ENCODE peak calls at places on chromosomes 6 and 20, in six cellular contexts. F is astrocyte of the hippocampus, I is A549, O is MM.1S, G is cardiac fibroblast, P is GOT3. L is an unnamed sample.
A peak's percentile ranks its signal among the peaks of the same experiment; 100 is the strongest.

GRCh38 chr6:166765234-166765541 is 138.1 kb upstream of the RPS6KA2 start:
- DNase-seq in F (no peak), I (no peak), O (no peak), G (no peak), P (no peak), L (no peak)

GRCh38 chr6:111573892-111574800 is 31.5 kb downstream of the TRAF3IP2 start:
- DNase-seq in F (peak; percentile 87), I (peak; percentile 17), O (no peak), G (peak; percentile 93), P (no peak), L (peak; percentile 51)

GRCh38 chr6:20814494-20814893 is 280.2 kb downstream of the CDKAL1 start:
- DNase-seq in F (no peak), I (no peak), O (no peak), G (peak; percentile 29), P (no peak), L (no peak)

GRCh38 chr6:83708970-83709747 is at the start of gene SNAP91:
- DNase-seq in F (peak; percentile 65), I (peak; percentile 12), O (peak; percentile 47), G (peak; percentile 12), P (no peak), L (no peak)

GRCh38 chr6:164303092-164304007 is 888.8 kb downstream of the QKI start:
- DNase-seq in F (no peak), I (no peak), O (no peak), G (peak; percentile 84), P (no peak), L (no peak)

GRCh38 chr6:118277631-118278030 is 270.5 kb upstream of the PLN start:
- DNase-seq in F (no peak), I (no peak), O (no peak), G (no peak), P (no peak), L (no peak)

GRCh38 chr20:23298155-23298554 is 52.4 kb upstream of the NXT1 start:
- DNase-seq in F (no peak), I (no peak), O (no peak), G (no peak), P (no peak), L (no peak)

GRCh38 chr6:135087803-135088202 is 33.2 kb upstream of the HBS1L start:
- DNase-seq in F (peak; percentile 39), I (no peak), O (no peak), G (no peak), P (no peak), L (no peak)

GRCh38 chr6:167226791-167227190 is 64.3 kb upstream of the UNC93A start:
- DNase-seq in F (no peak), I (no peak), O (no peak), G (no peak), P (no peak), L (no peak)

GRCh38 chr20:11274137-11274536 is 600.3 kb upstream of the JAG1 start:
- DNase-seq in F (peak; percentile 80), I (peak; percentile 86), O (peak; percentile 30), G (peak; percentile 82), P (no peak), L (peak; percentile 80)

GRCh38 chr20:20820104-20820503 is 107.7 kb upstream of the RALGAPA2 start:
- DNase-seq in F (no peak), I (peak; percentile 36), O (no peak), G (no peak), P (no peak), L (peak; percentile 19)

GRCh38 chr20:9225879-9226278 is 157.0 kb downstream of the PLCB4 start:
- DNase-seq in F (no peak), I (no peak), O (no peak), G (no peak), P (no peak), L (no peak)

GRCh38 chr6:149007846-149008245 is 261.0 kb downstream of the UST start:
- DNase-seq in F (no peak), I (no peak), O (no peak), G (no peak), P (no peak), L (no peak)

GRCh38 chr6:89350281-89351037 is 2.1 kb downstream of the UBE2J1 start:
- DNase-seq in F (peak; percentile 51), I (no peak), O (peak; percentile 58), G (peak; percentile 70), P (no peak), L (no peak)

GRCh38 chr6:151349651-151350270 is 41.6 kb downstream of the ZBTB2 start:
- DNase-seq in F (no peak), I (no peak), O (no peak), G (no peak), P (no peak), L (no peak)

GRCh38 chr20:46709459-46710148 is at the start of gene SLC2A10:
- DNase-seq in F (peak; percentile 84), I (no peak), O (no peak), G (peak; percentile 70), P (no peak), L (peak; percentile 82)

GRCh38 chr20:46308258-46309157 is at the start of gene CDH22:
- DNase-seq in F (peak; percentile 62), I (peak; percentile 49), O (no peak), G (peak; percentile 32), P (peak; percentile 26), L (peak; percentile 80)

GRCh38 chr6:68343901-68344300 is 291.2 kb upstream of the ADGRB3 start:
- DNase-seq in F (peak; percentile 51), I (peak; percentile 48), O (peak; percentile 58), G (peak; percentile 31), P (no peak), L (peak; percentile 17)

GRCh38 chr6:381742-382461 is 9.7 kb upstream of the IRF4 start:
- DNase-seq in F (no peak), I (no peak), O (peak; percentile 49), G (no peak), P (no peak), L (no peak)

GRCh38 chr6:157859775-157860504 is 36.9 kb downstream of the SNX9 start:
- DNase-seq in F (no peak), I (no peak), O (no peak), G (no peak), P (no peak), L (no peak)

GRCh38 chr6:100633096-100633766 is 168.5 kb upstream of the SIM1 start:
- DNase-seq in F (peak; percentile 77), I (peak; percentile 84), O (no peak), G (peak; percentile 89), P (no peak), L (peak; percentile 12)

GRCh38 chr6:152552616-152553209 is 84.4 kb downstream of the SYNE1 start:
- DNase-seq in F (peak; percentile 82), I (peak; percentile 65), O (peak; percentile 48), G (peak; percentile 81), P (no peak), L (peak; percentile 31)

GRCh38 chr6:145367149-145367548 is 368.2 kb downstream of the EPM2A start:
- DNase-seq in F (no peak), I (no peak), O (no peak), G (no peak), P (no peak), L (no peak)

GRCh38 chr20:62596486-62596885 is 45.8 kb upstream of the SLCO4A1 start:
- DNase-seq in F (no peak), I (no peak), O (no peak), G (no peak), P (no peak), L (no peak)

GRCh38 chr6:155398701-155399061 is 57.0 kb downstream of the NOX3 start:
- DNase-seq in F (no peak), I (no peak), O (no peak), G (no peak), P (no peak), L (no peak)

GRCh38 chr6:148716811-148717210 is 30.0 kb upstream of the UST start:
- DNase-seq in F (no peak), I (no peak), O (no peak), G (peak; percentile 63), P (no peak), L (no peak)

GRCh38 chr6:170147832-170148708 is 142.8 kb downstream of the DLL1 start:
- DNase-seq in F (no peak), I (no peak), O (no peak), G (no peak), P (no peak), L (no peak)

GRCh38 chr20:34364013-34364382 is 925 bp downstream of the ITCH start:
- DNase-seq in F (peak; percentile 68), I (peak; percentile 48), O (peak; percentile 31), G (peak; percentile 53), P (no peak), L (peak; percentile 27)

GRCh38 chr6:935582-935981 is 242.6 kb upstream of the EXOC2 start:
- DNase-seq in F (no peak), I (no peak), O (no peak), G (no peak), P (no peak), L (no peak)

GRCh38 chr6:53860511-53860910 is 65.7 kb downstream of the LRRC1 start:
- DNase-seq in F (no peak), I (no peak), O (no peak), G (no peak), P (no peak), L (no peak)

GRCh38 chr6:116327803-116328527 is 42.8 kb upstream of the DSE start:
- DNase-seq in F (peak; percentile 32), I (no peak), O (no peak), G (peak; percentile 22), P (no peak), L (no peak)

GRCh38 chr20:44733341-44734069 is 12.2 kb upstream of the KCNK15 start:
- DNase-seq in F (peak; percentile 88), I (peak; percentile 83), O (peak; percentile 59), G (peak; percentile 83), P (no peak), L (peak; percentile 76)

GRCh38 chr6:28943557-28944411 is 20.0 kb upstream of the TRIM27 start:
- DNase-seq in F (peak; percentile 79), I (peak; percentile 87), O (peak; percentile 58), G (peak; percentile 82), P (peak; percentile 31), L (peak; percentile 57)

GRCh38 chr20:8735674-8736073 is 333.2 kb upstream of the PLCB4 start:
- DNase-seq in F (no peak), I (no peak), O (no peak), G (no peak), P (no peak), L (no peak)

GRCh38 chr6:117389227-117390057 is 36.3 kb downstream of the ROS1 start:
- DNase-seq in F (no peak), I (peak; percentile 35), O (no peak), G (no peak), P (no peak), L (no peak)

GRCh38 chr20:64250027-64250426 is 5.5 kb upstream of the PCMTD2 start:
- DNase-seq in F (no peak), I (no peak), O (no peak), G (no peak), P (no peak), L (no peak)